ENCODE peak calls at places on chromosome 17, in six cellular contexts. A is HL-60, X is endothelial cell, S is Peyer's patch, I is A549, T is brain microvascular endothelial cell. R is an unnamed sample.

GRCh38 chr17:79529661-79530081 is 81.2 kb downstream of the RBFOX3 start:
- DNase-seq in A (no peak), X (no peak), S (no peak), I (no peak), T (no peak), R (no peak)

GRCh38 chr17:15444805-15445204 is 22.6 kb downstream of the CDRT4 start:
- DNase-seq in A (no peak), X (peak), S (no peak), I (no peak), T (no peak), R (no peak)

GRCh38 chr17:80750263-80750662 is 205.6 kb downstream of the RPTOR start:
- DNase-seq in A (no peak), X (no peak), S (no peak), I (no peak), T (no peak), R (no peak)

GRCh38 chr17:867896-868489 is 85.8 kb downstream of the MRM3 start:
- DNase-seq in A (no peak), X (no peak), S (no peak), I (peak), T (no peak), R (no peak)

GRCh38 chr17:82399030-82399429 is 19.1 kb upstream of the HEXD start:
- DNase-seq in A (no peak), X (no peak), S (no peak), I (no peak), T (no peak), R (peak)

GRCh38 chr17:58575511-58575910 is 61.1 kb upstream of the MTMR4 start:
- DNase-seq in A (no peak), X (no peak), S (no peak), I (no peak), T (peak), R (peak)

GRCh38 chr17:82003411-82004381 is 19.0 kb downstream of the CENPX start:
- DNase-seq in A (no peak), X (no peak), S (no peak), I (peak), T (peak), R (peak)

GRCh38 chr17:35841505-35841904 is 27.2 kb downstream of the HEATR9 start:
- DNase-seq in A (no peak), X (no peak), S (no peak), I (no peak), T (peak), R (peak)

GRCh38 chr17:66952031-66952524 is 12.4 kb upstream of the CACNG4 start:
- DNase-seq in A (no peak), X (no peak), S (peak), I (peak), T (peak), R (peak)

GRCh38 chr17:40194821-40195220 is 17.6 kb downstream of the RAPGEFL1 start:
- DNase-seq in A (no peak), X (no peak), S (no peak), I (no peak), T (no peak), R (no peak)

GRCh38 chr17:1975573-1975972 is 49.6 kb downstream of the RTN4RL1 start:
- DNase-seq in A (no peak), X (no peak), S (no peak), I (no peak), T (no peak), R (no peak)

GRCh38 chr17:35345926-35346771 is 27.3 kb downstream of the SLFN11 start:
- DNase-seq in A (peak), X (peak), S (peak), I (no peak), T (no peak), R (peak)

GRCh38 chr17:4956493-4957061 is 5.7 kb downstream of the ENO3 start:
- DNase-seq in A (no peak), X (peak), S (no peak), I (no peak), T (no peak), R (no peak)

GRCh38 chr17:20970329-20970728 is 72.5 kb downstream of the USP22 start:
- DNase-seq in A (no peak), X (no peak), S (no peak), I (no peak), T (no peak), R (no peak)

GRCh38 chr17:47705536-47706481 is 11.8 kb downstream of the TBKBP1 start:
- DNase-seq in A (no peak), X (no peak), S (no peak), I (no peak), T (no peak), R (no peak)

GRCh38 chr17:50721194-50722010 is 2.0 kb downstream of the LUC7L3 start:
- DNase-seq in A (no peak), X (no peak), S (no peak), I (no peak), T (no peak), R (no peak)

GRCh38 chr17:10270258-10270657 is 71.9 kb upstream of the GAS7 start:
- DNase-seq in A (no peak), X (no peak), S (no peak), I (no peak), T (no peak), R (no peak)

GRCh38 chr17:41329279-41329925 is 13.9 kb upstream of the KRTAP17-1 start:
- DNase-seq in A (no peak), X (peak), S (peak), I (peak), T (peak), R (peak)

GRCh38 chr17:29250666-29251065 is 4.0 kb downstream of the CRYBA1 start:
- DNase-seq in A (no peak), X (no peak), S (no peak), I (no peak), T (peak), R (peak)

GRCh38 chr17:17729620-17730249 is 48.5 kb downstream of the RAI1 start:
- DNase-seq in A (no peak), X (peak), S (peak), I (peak), T (no peak), R (no peak)

GRCh38 chr17:3838206-3838605 is 7.8 kb downstream of the NCBP3 start:
- DNase-seq in A (no peak), X (no peak), S (peak), I (no peak), T (no peak), R (no peak)

GRCh38 chr17:66836063-66837005 is 1.4 kb downstream of the CACNG5 start:
- DNase-seq in A (no peak), X (no peak), S (no peak), I (no peak), T (no peak), R (no peak)

DNA sequence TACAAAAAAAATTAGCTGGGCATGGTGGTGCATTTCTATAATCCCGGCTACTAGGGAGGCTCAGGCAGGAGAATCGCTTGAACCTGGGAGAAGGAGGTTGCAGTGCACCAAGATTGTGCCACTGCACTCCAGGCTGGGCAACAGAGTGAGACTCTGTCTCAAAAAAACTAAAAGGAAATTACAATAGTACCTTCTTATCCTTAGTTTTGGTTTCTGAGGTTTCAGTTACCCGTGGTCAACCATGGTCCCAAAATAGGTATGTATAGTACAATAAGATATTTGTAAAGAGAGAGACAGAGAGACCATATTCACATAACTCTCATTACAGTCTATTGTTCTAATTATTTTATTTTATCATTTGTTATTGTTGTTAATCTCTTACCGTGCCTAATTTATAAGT is 24.3 kb upstream of the MYH10 start:
- DNase-seq in A (no peak), X (no peak), S (no peak), I (no peak), T (no peak), R (no peak)
- TF ChIP-seq CTCF in A (no peak), X (no peak), S (no peak), I (no peak), T (no peak), R (no peak)

GRCh38 chr17:73841431-73842060 is 197.3 kb upstream of the SDK2 start:
- DNase-seq in A (no peak), X (peak), S (no peak), I (peak), T (no peak), R (peak)
- TF ChIP-seq CTCF in A (peak), X (peak), S (no peak), I (peak), T (peak), R (peak)

GRCh38 chr17:77957869-77958715 is at the start of gene TNRC6C:
- DNase-seq in A (peak), X (peak), S (peak), I (peak), T (peak), R (peak)
- TF ChIP-seq CTCF in A (no peak), X (peak), S (no peak), I (peak), T (peak), R (peak)

DNA sequence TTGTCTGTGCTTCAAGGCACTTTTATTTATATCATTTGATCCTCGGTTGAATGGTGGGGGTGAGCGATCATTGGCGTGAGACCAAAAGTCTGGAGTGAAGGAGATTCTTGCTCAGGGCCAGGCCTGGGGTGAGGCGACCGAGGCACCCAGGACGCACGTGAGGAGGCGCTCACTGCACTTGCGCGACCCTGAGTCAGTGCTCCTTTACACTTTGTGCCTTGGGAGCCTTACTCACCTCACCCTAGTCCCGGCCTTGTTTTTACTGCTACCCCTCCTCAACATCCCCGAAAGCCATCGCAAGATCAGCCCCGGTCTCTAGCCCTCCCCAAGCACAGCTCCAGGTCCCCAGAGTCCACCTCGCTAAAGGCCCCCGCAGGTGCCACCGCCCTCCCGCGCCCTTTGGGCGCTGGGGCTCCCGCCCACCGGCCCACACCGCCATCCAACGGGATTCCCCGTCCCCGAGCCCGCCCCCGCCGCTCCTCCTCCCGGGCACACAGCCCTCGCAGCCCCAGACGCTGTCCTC is 496 bp downstream of the EZH1 start:
- DNase-seq in A (no peak), X (no peak), S (peak), I (peak), T (no peak), R (peak)
- TF ChIP-seq CTCF in A (no peak), X (no peak), S (no peak), I (no peak), T (no peak), R (no peak)

GRCh38 chr17:49516190-49516589 is 21.1 kb downstream of the NGFR start:
- DNase-seq in A (no peak), X (no peak), S (no peak), I (no peak), T (no peak), R (peak)

GRCh38 chr17:49513044-49513395 is 17.9 kb downstream of the NGFR start:
- DNase-seq in A (no peak), X (no peak), S (no peak), I (no peak), T (no peak), R (no peak)

GRCh38 chr17:49515196-49515770 is 20.2 kb downstream of the NGFR start:
- DNase-seq in A (peak), X (no peak), S (peak), I (peak), T (peak), R (peak)

GRCh38 chr17:49513616-49514373 is 18.7 kb downstream of the NGFR start:
- DNase-seq in A (no peak), X (no peak), S (no peak), I (no peak), T (no peak), R (no peak)

GRCh38 chr17:49514374-49514738 is 19.3 kb downstream of the NGFR start:
- DNase-seq in A (no peak), X (no peak), S (no peak), I (peak), T (no peak), R (peak)
- TF ChIP-seq CTCF in A (no peak), X (no peak), S (no peak), I (no peak), T (peak), R (peak)

GRCh38 chr17:76354317-76354729 is 607 bp upstream of the PRPSAP1 start:
- DNase-seq in A (no peak), X (no peak), S (no peak), I (no peak), T (no peak), R (no peak)

GRCh38 chr17:76354747-76355310 is 1.1 kb upstream of the PRPSAP1 start:
- DNase-seq in A (no peak), X (no peak), S (no peak), I (no peak), T (no peak), R (no peak)

GRCh38 chr17:76351526-76352071 is 2.1 kb downstream of the PRPSAP1 start:
- DNase-seq in A (no peak), X (no peak), S (no peak), I (no peak), T (no peak), R (no peak)

GRCh38 chr17:76353004-76353598 is 615 bp downstream of the PRPSAP1 start:
- DNase-seq in A (no peak), X (peak), S (no peak), I (peak), T (no peak), R (no peak)

GRCh38 chr17:76353599-76354316 is at the start of gene PRPSAP1:
- DNase-seq in A (peak), X (peak), S (peak), I (peak), T (peak), R (peak)
- TF ChIP-seq CTCF in A (no peak), X (no peak), S (peak), I (no peak), T (peak), R (peak)

GRCh38 chr17:65198653-65199382 is 61.6 kb downstream of the RGS9 start:
- DNase-seq in A (peak), X (no peak), S (no peak), I (peak), T (no peak), R (peak)

GRCh38 chr17:65194670-65195334 is 57.6 kb downstream of the RGS9 start:
- DNase-seq in A (no peak), X (no peak), S (no peak), I (no peak), T (no peak), R (peak)

GRCh38 chr17:65193305-65194293 is 56.4 kb downstream of the RGS9 start:
- DNase-seq in A (no peak), X (no peak), S (no peak), I (no peak), T (no peak), R (no peak)

GRCh38 chr17:65195716-65196115 is 58.5 kb downstream of the RGS9 start:
- DNase-seq in A (no peak), X (no peak), S (no peak), I (no peak), T (no peak), R (no peak)

GRCh38 chr17:65196617-65197016 is 59.4 kb downstream of the RGS9 start:
- DNase-seq in A (no peak), X (no peak), S (no peak), I (no peak), T (no peak), R (no peak)
- TF ChIP-seq CTCF in A (no peak), X (no peak), S (no peak), I (no peak), T (no peak), R (no peak)

DNA sequence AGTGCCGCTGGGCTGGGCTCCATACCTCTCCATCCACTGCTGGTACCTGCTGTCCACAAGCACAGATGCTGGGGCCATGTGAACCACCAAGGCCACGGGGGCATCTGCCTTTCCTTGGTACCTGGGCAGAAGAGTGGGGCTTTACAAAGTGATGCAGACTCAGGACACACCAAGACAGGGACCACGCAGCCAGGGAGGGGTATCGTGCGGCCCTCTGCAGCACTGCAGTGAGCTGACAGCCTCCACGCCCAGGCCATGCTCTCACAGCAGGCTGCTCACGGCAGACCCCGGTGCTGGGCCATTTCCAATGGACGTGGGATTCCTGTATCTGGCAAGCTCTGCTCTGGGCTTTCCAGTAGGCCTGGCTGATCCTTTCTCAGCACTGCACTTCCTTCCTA is 14.4 kb downstream of the ELAC2 start:
- DNase-seq in A (no peak), X (no peak), S (no peak), I (no peak), T (no peak), R (no peak)
- TF ChIP-seq CTCF in A (no peak), X (peak), S (no peak), I (no peak), T (no peak), R (no peak)

DNA sequence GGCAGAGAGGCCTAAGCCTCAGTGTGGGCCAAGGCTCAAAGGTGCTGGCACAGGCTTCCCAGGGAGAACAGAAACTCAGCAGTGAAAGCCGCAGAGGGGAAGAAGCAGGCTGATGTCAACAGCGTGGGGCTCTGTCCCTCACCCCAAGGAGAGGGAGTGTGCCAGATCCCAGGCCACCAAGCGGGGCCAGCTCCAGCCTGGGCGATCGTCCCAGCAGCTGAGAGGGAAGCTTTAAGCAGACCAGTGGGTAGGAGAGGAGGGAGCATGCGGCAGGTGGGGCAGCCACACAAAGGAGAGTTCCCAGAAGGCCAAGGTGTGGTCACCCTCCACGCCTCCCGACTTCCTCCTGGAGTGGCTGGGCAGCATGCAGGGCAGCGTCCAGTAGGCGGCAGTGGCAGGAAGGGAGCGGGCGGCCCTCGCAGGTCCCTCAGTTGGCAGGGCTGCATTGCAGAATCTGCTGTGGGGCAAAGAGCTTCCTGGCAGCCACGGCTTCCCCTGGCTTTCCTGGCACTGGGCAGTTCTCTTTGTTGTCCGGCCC is 6.0 kb downstream of the SYNGR2 start:
- DNase-seq in A (peak), X (no peak), S (peak), I (no peak), T (no peak), R (no peak)
- TF ChIP-seq CTCF in A (peak), X (no peak), S (peak), I (no peak), T (no peak), R (no peak)

GRCh38 chr17:19648475-19649406 is at the start of gene ALDH3A2:
- DNase-seq in A (peak), X (peak), S (peak), I (peak), T (peak), R (peak)
- TF ChIP-seq CTCF in A (no peak), X (no peak), S (no peak), I (peak), T (peak), R (peak)